ENCODE peak calls at places on chromosomes 2 and 18, in nine cellular contexts. M is neural progenitor cell; C is effector memory CD4-positive, alpha-beta T cell; G is K562; K is PC-9; B is uterus; X is stomach; A is CD8-positive, alpha-beta T cell; W is lower lobe of right lung. V is an unnamed sample. For H3K4me1, the result is how much of the 10 kb centered on the place peaks cover.

GRCh38 chr2:127175821-127176354 is 44.2 kb downstream of the CYP27C1 start:
- DNase-seq in X (peak), K (no peak), A (no peak), C (no peak), G (no peak), M (no peak), B (peak), W (no peak), V (no peak)

GRCh38 chr2:109448946-109449788 is 164.6 kb downstream of the SEPTIN10 start:
- DNase-seq in B (peak), M (no peak), W (no peak), C (no peak), G (no peak), K (no peak), X (peak), A (no peak), V (no peak)

GRCh38 chr18:61546598-61546997 is 213.4 kb downstream of the CDH20 start:
- DNase-seq in A (no peak), B (no peak), K (no peak), X (no peak), C (no peak), W (no peak), M (no peak), G (no peak), V (no peak)

GRCh38 chr2:172806426-172807008 is 70.9 kb downstream of the RAPGEF4 start:
- DNase-seq in C (no peak), A (no peak), W (no peak), G (peak), B (no peak), X (no peak), K (peak), M (peak), V (no peak)

GRCh38 chr2:23020659-23021058 is 364.3 kb upstream of the KLHL29 start:
- DNase-seq in G (no peak), X (no peak), A (no peak), M (no peak), C (no peak), B (no peak), W (no peak), K (peak), V (peak)

GRCh38 chr2:84882775-84883550 is 2.1 kb upstream of the TRABD2A start:
- DNase-seq in C (no peak), W (no peak), X (no peak), A (no peak), G (no peak), K (no peak), M (no peak), B (no peak), V (no peak)

GRCh38 chr2:159029936-159030335 is 61.5 kb downstream of the TANC1 start:
- DNase-seq in X (no peak), G (no peak), C (no peak), W (no peak), M (no peak), K (no peak), A (no peak), B (no peak), V (no peak)

GRCh38 chr2:150610670-150611279 is 123.3 kb upstream of the RND3 start:
- DNase-seq in A (no peak), W (no peak), G (peak), X (peak), M (peak), B (no peak), K (peak), C (no peak), V (peak)

GRCh38 chr2:43142921-43143438 is 83.4 kb downstream of the ZFP36L2 start:
- DNase-seq in K (peak), A (peak), B (no peak), G (peak), W (no peak), C (no peak), M (no peak), X (no peak), V (no peak)

GRCh38 chr18:62179213-62179612 is 7.6 kb downstream of the PIGN start:
- DNase-seq in W (no peak), C (no peak), B (no peak), M (no peak), A (no peak), K (no peak), G (no peak), X (no peak), V (no peak)

DNA sequence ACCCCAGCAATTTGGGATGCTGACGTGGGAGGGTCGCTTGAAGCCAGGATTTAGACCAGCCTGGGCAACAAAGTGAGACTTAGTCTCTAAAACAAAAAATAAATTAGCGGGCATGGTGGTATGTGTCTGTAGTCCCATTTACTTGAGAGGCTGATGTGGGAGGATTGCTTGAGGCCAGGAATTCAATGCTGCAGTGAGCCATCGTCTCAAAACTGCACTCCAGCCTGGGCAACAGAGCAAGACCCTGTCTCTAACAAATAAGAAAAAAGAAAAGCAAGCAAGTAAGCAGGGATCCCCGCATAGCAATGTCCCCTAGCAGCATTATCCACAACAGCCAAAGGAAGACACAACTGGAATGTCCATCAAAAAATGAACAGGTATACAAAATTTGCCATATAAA is 3.4 kb downstream of the TXNL1 start:
- DNase-seq in C (no peak), A (no peak), K (no peak), B (no peak), X (no peak), W (no peak), M (no peak), G (no peak), V (no peak)
- H3K4me3 ChIP-seq in C (no peak), A (no peak), K (no peak), B (no peak), X (no peak), W (no peak), M (no peak), G (no peak), V (no peak)

GRCh38 chr18:56983275-56983992 is 163.5 kb upstream of the BOD1L2 start:
- DNase-seq in G (no peak), K (no peak), A (no peak), C (no peak), M (no peak), W (no peak), X (no peak), B (no peak), V (no peak)

GRCh38 chr18:56984731-56985130 is 162.2 kb upstream of the BOD1L2 start:
- DNase-seq in B (no peak), C (no peak), M (no peak), A (no peak), W (no peak), G (no peak), K (no peak), X (no peak), V (no peak)

GRCh38 chr18:56988022-56988421 is 158.9 kb upstream of the BOD1L2 start:
- DNase-seq in A (no peak), W (no peak), X (no peak), C (no peak), B (no peak), K (no peak), M (no peak), G (no peak), V (no peak)

GRCh38 chr18:56987236-56987635 is 159.7 kb upstream of the BOD1L2 start:
- DNase-seq in K (no peak), A (no peak), X (no peak), G (no peak), B (no peak), M (no peak), W (no peak), C (no peak), V (no peak)

DNA sequence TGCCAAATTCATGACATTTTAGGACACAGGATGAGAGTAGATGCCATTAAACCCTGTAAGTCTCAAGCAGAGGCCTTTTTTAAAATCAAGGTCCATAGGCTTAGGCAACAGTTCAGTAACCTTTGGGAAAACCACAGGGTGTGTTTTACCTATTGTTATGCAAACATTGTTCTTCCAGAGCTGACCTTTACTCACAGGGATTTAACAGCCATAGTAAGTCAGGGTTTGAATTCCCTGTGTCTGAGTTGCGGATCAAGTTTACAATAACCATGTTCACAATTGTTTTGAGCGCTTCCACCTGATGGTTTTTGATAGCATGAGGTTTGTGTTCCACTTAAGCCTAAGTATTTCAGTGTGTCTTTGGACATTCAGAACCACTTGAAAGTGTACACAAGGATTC is 160.1 kb upstream of the BOD1L2 start:
- DNase-seq in X (no peak), K (no peak), W (no peak), B (no peak), A (no peak), M (peak), C (no peak), G (no peak), V (no peak)
- H3K27ac ChIP-seq in X (no peak), K (no peak), W (no peak), B (no peak), A (no peak), M (no peak), C (no peak), G (no peak), V (no peak)

DNA sequence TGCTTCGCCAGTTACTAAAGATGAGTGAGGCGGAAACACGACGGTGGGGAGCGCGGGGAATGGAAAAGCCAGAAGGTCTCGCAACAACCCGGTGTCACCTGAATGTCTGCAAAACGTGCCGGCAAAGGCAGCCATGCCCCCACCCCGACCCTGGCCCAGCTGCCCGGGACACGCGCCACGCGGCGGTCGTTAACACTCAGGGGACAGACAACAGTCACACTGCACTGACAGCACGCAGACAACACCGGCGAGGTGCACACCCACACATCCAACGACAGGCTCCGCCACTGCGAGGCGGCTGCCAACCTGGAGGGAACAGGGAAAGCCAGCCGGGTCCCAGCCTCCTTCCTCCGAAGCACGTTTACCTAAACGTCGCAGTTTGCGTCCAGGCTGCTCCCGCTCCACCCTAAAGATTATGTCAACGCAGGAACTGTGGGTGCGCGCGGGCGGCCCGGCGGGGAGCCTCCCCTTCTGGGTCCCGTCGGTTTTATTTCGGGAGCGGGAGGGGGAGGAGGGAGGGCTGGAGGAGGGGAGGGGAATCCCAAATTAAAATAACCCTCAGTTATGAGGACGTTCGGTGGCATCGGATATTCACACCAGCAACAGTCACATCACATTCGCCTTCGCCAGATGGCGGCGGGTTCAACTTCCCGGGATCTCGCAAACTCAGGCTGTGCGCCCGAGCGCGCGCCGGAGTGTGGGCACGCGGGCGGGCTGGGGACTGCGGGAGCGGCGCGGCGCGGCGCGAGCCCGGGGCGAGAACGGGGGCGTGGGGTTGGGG is 694 bp downstream of the PTGR3 start:
- DNase-seq in G (peak), A (peak), B (peak), C (peak), M (peak), X (peak), W (peak), K (peak), V (peak)
- H3K4me1 ChIP-seq in G (under half), A (under half), B (under half), C (under half), M (under half), X (under half), W (half or more), K (under half), V (under half)

DNA sequence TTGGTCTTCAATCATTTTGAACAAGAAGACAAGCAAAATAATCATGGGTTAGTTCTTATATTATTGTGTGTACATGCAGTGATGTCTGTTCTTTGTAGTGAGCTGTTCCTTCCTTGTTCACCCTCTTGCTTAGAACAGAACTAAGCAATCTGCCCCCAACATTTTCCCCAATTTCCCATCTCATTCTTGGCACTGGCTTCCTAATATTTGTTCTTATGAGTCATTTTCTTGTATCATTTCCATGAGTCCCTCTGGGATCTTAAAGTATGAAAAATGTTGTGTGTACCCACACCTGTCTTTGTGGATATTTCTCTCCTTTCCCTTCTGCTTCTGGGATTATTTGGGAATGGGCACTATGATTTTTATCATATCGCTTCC is 3.5 kb upstream of the IL1B start:
- DNase-seq in X (no peak), G (no peak), C (no peak), B (no peak), M (no peak), K (no peak), W (no peak), A (no peak), V (no peak)
- H3K4me3 ChIP-seq in X (no peak), G (no peak), C (no peak), B (no peak), M (no peak), K (no peak), W (no peak), A (no peak), V (no peak)

DNA sequence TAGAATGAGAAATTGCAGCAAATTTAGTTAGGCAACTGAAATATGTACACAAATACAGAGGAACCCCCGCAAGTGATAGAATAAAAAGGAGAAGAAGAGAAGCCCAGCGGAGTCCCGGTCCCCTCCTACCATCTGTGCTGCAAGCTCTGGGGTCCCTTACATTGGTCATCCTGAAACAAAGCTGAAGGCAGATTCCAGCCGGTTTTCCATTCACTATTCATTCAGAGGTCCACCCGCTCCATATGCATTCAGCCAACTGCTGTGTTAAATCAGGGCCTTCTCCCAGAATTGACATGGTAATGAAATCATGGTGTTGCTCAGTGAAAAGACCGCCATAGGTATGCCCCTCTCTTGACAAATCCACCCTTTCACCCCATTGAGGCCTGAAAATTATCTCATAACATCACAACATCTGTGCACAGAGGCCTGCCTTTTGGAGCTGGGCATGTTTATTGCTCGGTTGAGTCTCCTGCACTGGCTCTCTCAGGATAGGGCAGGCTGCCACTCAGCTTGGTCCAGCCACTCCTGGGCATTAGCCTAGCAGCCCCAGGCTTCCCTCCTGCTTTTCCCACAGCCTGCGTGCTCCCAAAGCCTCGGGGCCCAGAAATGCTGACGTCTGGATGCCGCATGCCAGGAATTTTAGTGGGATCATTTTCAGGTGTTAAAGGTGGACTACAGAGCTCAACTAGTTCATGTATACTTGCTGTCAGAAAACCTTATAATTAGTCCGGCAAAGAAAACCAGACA is 39.4 kb upstream of the ID2 start:
- DNase-seq in B (no peak), M (peak), G (no peak), C (no peak), K (no peak), A (no peak), W (peak), X (no peak), V (no peak)
- H3K27ac ChIP-seq in B (no peak), M (peak), G (no peak), C (no peak), K (no peak), A (no peak), W (no peak), X (no peak), V (no peak)

GRCh38 chr18:44708451-44709083 is 27.9 kb downstream of the SETBP1 start:
- DNase-seq in A (no peak), C (no peak), W (no peak), B (peak), G (no peak), X (no peak), M (no peak), K (no peak), V (no peak)
- H3K4me1 ChIP-seq in A (under half), C (under half), W (under half), B (under half), G (under half), X (under half), M (under half), K (under half), V (under half)

DNA sequence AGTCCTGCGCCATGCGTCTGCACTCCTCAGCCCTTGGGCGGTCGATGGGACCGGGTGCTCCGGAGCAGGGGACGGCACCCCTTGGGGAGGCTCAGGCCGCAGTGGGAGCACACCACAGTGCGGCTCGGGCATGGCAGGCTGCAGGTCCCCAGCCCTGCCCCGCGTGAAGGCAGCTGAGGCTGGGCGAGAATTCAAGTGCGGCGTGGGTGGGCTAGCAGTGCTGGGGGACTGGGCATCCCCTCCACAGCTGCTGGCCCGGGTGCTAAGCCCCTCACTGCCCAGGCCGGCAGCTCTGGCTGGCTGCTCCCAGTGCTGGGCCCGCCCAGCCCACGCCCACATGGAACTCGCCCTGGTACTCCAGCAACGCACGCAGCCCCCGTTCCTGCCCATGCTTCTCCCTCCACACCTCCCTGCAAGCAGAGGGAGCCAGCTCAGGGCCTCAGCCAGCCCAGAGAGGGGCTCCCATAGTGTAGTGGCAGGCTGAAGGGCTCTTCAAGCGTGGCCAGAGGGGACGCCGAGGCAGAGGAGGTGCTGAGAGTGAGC is 198.3 kb upstream of the CNTNAP5 start:
- DNase-seq in X (no peak), W (no peak), M (no peak), K (no peak), B (no peak), C (no peak), G (no peak), A (no peak), V (no peak)
- H3K4me3 ChIP-seq in X (no peak), W (no peak), M (no peak), K (no peak), B (no peak), C (no peak), G (no peak), A (no peak), V (no peak)

GRCh38 chr2:112137516-112138142 is 556 bp upstream of the FBLN7 start:
- DNase-seq in B (no peak), M (no peak), K (no peak), W (no peak), A (no peak), C (no peak), G (no peak), X (no peak), V (no peak)
- H3K27ac ChIP-seq in B (peak), M (no peak), K (no peak), W (no peak), A (no peak), C (no peak), G (no peak), X (no peak), V (no peak)

V was measured in Peyer's patch.